ENCODE peak calls at places on chromosome 13, in six cellular contexts. One of them, this sample, is unnamed.
A peak's percentile ranks its signal among the peaks of the same experiment; 100 is the strongest.

GRCh38 chr13:73720216-73720840 is 413.9 kb downstream of the KLF12 start:
- DNase-seq in CD8-positive, alpha-beta T cell: no peak
- DNase-seq in cardiac muscle cell: no peak
- DNase-seq in AG04450: no peak
- DNase-seq in choroid plexus epithelial cell: peak; percentile 14
- DNase-seq in cardiac fibroblast: peak; percentile 35
- DNase-seq in this sample: peak; percentile 16

GRCh38 chr13:110498327-110498726 is 63.2 kb downstream of the RAB20 start:
- DNase-seq in choroid plexus epithelial cell: no peak
- DNase-seq in CD8-positive, alpha-beta T cell: no peak
- DNase-seq in cardiac fibroblast: peak; percentile 20
- DNase-seq in AG04450: no peak
- DNase-seq in cardiac muscle cell: no peak
- DNase-seq in this sample: no peak

GRCh38 chr13:51451467-51452390 is 1.1 kb downstream of the INTS6 start:
- DNase-seq in cardiac muscle cell: peak; percentile 84
- DNase-seq in cardiac fibroblast: peak; percentile 71
- DNase-seq in choroid plexus epithelial cell: peak; percentile 80
- DNase-seq in CD8-positive, alpha-beta T cell: peak; percentile 76
- DNase-seq in AG04450: no peak
- DNase-seq in this sample: no peak

GRCh38 chr13:114146629-114147028 is 14.2 kb upstream of the RASA3 start:
- DNase-seq in CD8-positive, alpha-beta T cell: no peak
- DNase-seq in cardiac fibroblast: no peak
- DNase-seq in AG04450: no peak
- DNase-seq in cardiac muscle cell: peak; percentile 45
- DNase-seq in choroid plexus epithelial cell: peak; percentile 26
- DNase-seq in this sample: no peak

GRCh38 chr13:26382843-26383242 is 128.9 kb downstream of the CDK8 start:
- DNase-seq in cardiac muscle cell: no peak
- DNase-seq in choroid plexus epithelial cell: no peak
- DNase-seq in CD8-positive, alpha-beta T cell: no peak
- DNase-seq in cardiac fibroblast: no peak
- DNase-seq in AG04450: no peak
- DNase-seq in this sample: no peak

GRCh38 chr13:78190296-78190695 is 271.7 kb upstream of the EDNRB start:
- DNase-seq in choroid plexus epithelial cell: no peak
- DNase-seq in AG04450: no peak
- DNase-seq in CD8-positive, alpha-beta T cell: no peak
- DNase-seq in cardiac fibroblast: no peak
- DNase-seq in cardiac muscle cell: no peak
- DNase-seq in this sample: no peak

GRCh38 chr13:98880673-98881072 is 97.2 kb downstream of the DOCK9 start:
- DNase-seq in cardiac muscle cell: no peak
- DNase-seq in choroid plexus epithelial cell: no peak
- DNase-seq in cardiac fibroblast: no peak
- DNase-seq in CD8-positive, alpha-beta T cell: no peak
- DNase-seq in AG04450: no peak
- DNase-seq in this sample: no peak

GRCh38 chr13:25037057-25037813 is 58.7 kb upstream of the PABPC3 start:
- DNase-seq in choroid plexus epithelial cell: peak; percentile 85
- DNase-seq in AG04450: peak; percentile 23
- DNase-seq in CD8-positive, alpha-beta T cell: peak; percentile 42
- DNase-seq in cardiac fibroblast: peak; percentile 76
- DNase-seq in cardiac muscle cell: peak; percentile 76
- DNase-seq in this sample: peak; percentile 9

GRCh38 chr13:42746846-42747245 is 34.5 kb upstream of the FAM216B start:
- DNase-seq in cardiac fibroblast: peak; percentile 52
- DNase-seq in cardiac muscle cell: no peak
- DNase-seq in choroid plexus epithelial cell: peak; percentile 41
- DNase-seq in CD8-positive, alpha-beta T cell: no peak
- DNase-seq in AG04450: no peak
- DNase-seq in this sample: no peak

GRCh38 chr13:109778102-109778542 is 8.3 kb downstream of the IRS2 start:
- DNase-seq in AG04450: no peak
- DNase-seq in choroid plexus epithelial cell: peak; percentile 66
- DNase-seq in cardiac muscle cell: no peak
- DNase-seq in cardiac fibroblast: peak; percentile 57
- DNase-seq in CD8-positive, alpha-beta T cell: no peak
- DNase-seq in this sample: no peak

GRCh38 chr13:72864142-72865035 is 82.5 kb downstream of the PIBF1 start:
- DNase-seq in cardiac muscle cell: no peak
- DNase-seq in choroid plexus epithelial cell: peak; percentile 22
- DNase-seq in CD8-positive, alpha-beta T cell: no peak
- DNase-seq in cardiac fibroblast: peak; percentile 15
- DNase-seq in AG04450: peak; percentile 15
- DNase-seq in this sample: no peak

GRCh38 chr13:26949701-26950345 is 189.2 kb upstream of the GPR12 start:
- DNase-seq in CD8-positive, alpha-beta T cell: no peak
- DNase-seq in choroid plexus epithelial cell: no peak
- DNase-seq in cardiac muscle cell: no peak
- DNase-seq in AG04450: no peak
- DNase-seq in cardiac fibroblast: no peak
- DNase-seq in this sample: no peak

GRCh38 chr13:35475131-35475959 is 1.1 kb downstream of the MAB21L1 start:
- DNase-seq in cardiac fibroblast: peak; percentile 34
- DNase-seq in cardiac muscle cell: peak; percentile 39
- DNase-seq in choroid plexus epithelial cell: peak; percentile 29
- DNase-seq in AG04450: no peak
- DNase-seq in CD8-positive, alpha-beta T cell: no peak
- DNase-seq in this sample: no peak

GRCh38 chr13:88263808-88264207 is 592.6 kb downstream of the SLITRK5 start:
- DNase-seq in choroid plexus epithelial cell: no peak
- DNase-seq in cardiac muscle cell: no peak
- DNase-seq in CD8-positive, alpha-beta T cell: no peak
- DNase-seq in cardiac fibroblast: no peak
- DNase-seq in AG04450: no peak
- DNase-seq in this sample: no peak

GRCh38 chr13:91930687-91931086 is 532.3 kb downstream of the GPC5 start:
- DNase-seq in AG04450: no peak
- DNase-seq in cardiac fibroblast: no peak
- DNase-seq in choroid plexus epithelial cell: no peak
- DNase-seq in CD8-positive, alpha-beta T cell: no peak
- DNase-seq in cardiac muscle cell: no peak
- DNase-seq in this sample: no peak
- TF ChIP-seq CTCF in AG04450: no peak
- TF ChIP-seq CTCF in cardiac fibroblast: no peak
- TF ChIP-seq CTCF in choroid plexus epithelial cell: no peak
- TF ChIP-seq CTCF in CD8-positive, alpha-beta T cell: no peak
- TF ChIP-seq CTCF in cardiac muscle cell: no peak
- TF ChIP-seq CTCF in this sample: no peak

DNA sequence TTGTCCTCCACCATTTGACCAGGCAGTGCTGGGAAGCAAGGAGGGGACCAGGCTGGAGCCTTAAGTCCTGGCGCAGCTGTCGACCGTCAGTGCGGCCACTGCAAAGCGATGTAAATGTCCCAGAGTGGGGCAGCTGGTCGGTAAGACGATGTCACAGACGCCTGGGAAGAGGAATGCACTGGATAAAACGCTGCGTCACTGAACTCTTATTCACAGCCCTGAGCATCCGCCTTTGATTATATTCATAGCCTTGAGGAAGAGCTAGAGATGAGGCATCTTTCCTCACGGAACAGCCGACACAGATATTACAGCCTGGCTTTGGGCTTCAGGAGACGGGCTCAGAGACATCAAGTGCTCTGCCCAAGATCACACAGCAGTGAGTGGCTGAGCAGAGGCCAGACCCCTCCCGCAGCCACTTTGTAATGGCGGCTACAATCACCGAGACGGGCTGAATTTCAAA is 17.6 kb upstream of the TUBGCP3 start:
- DNase-seq in choroid plexus epithelial cell: no peak
- DNase-seq in cardiac fibroblast: no peak
- DNase-seq in AG04450: no peak
- DNase-seq in cardiac muscle cell: no peak
- DNase-seq in CD8-positive, alpha-beta T cell: no peak
- DNase-seq in this sample: no peak
- H3K4me3 ChIP-seq in choroid plexus epithelial cell: peak overlapping the region; percentile 63
- H3K4me3 ChIP-seq in cardiac fibroblast: peak overlapping the region; percentile 52
- H3K4me3 ChIP-seq in AG04450: peak overlapping the region; percentile 66
- H3K4me3 ChIP-seq in cardiac muscle cell: peak overlapping the region; percentile 42
- H3K4me3 ChIP-seq in CD8-positive, alpha-beta T cell: peak overlapping the region; percentile 53
- H3K4me3 ChIP-seq in this sample: peak overlapping the region; percentile 51

GRCh38 chr13:58476176-58476575 is 844.6 kb downstream of the PCDH17 start:
- DNase-seq in choroid plexus epithelial cell: no peak
- DNase-seq in CD8-positive, alpha-beta T cell: no peak
- DNase-seq in cardiac muscle cell: no peak
- DNase-seq in cardiac fibroblast: no peak
- DNase-seq in AG04450: no peak
- DNase-seq in this sample: no peak

GRCh38 chr13:58478858-58479257 is 847.3 kb downstream of the PCDH17 start:
- DNase-seq in cardiac fibroblast: no peak
- DNase-seq in AG04450: no peak
- DNase-seq in choroid plexus epithelial cell: no peak
- DNase-seq in cardiac muscle cell: no peak
- DNase-seq in CD8-positive, alpha-beta T cell: no peak
- DNase-seq in this sample: no peak

GRCh38 chr13:58480011-58480410 is 848.5 kb downstream of the PCDH17 start:
- DNase-seq in cardiac muscle cell: no peak
- DNase-seq in AG04450: no peak
- DNase-seq in choroid plexus epithelial cell: no peak
- DNase-seq in CD8-positive, alpha-beta T cell: no peak
- DNase-seq in cardiac fibroblast: no peak
- DNase-seq in this sample: no peak
- TF ChIP-seq CTCF in cardiac muscle cell: no peak
- TF ChIP-seq CTCF in AG04450: no peak
- TF ChIP-seq CTCF in choroid plexus epithelial cell: no peak
- TF ChIP-seq CTCF in CD8-positive, alpha-beta T cell: no peak
- TF ChIP-seq CTCF in cardiac fibroblast: no peak
- TF ChIP-seq CTCF in this sample: no peak

GRCh38 chr13:67140006-67140405 is 90.1 kb downstream of the PCDH9 start:
- DNase-seq in AG04450: no peak
- DNase-seq in choroid plexus epithelial cell: no peak
- DNase-seq in cardiac fibroblast: no peak
- DNase-seq in CD8-positive, alpha-beta T cell: no peak
- DNase-seq in cardiac muscle cell: no peak
- DNase-seq in this sample: peak; percentile 26

GRCh38 chr13:67138937-67139336 is 91.2 kb downstream of the PCDH9 start:
- DNase-seq in cardiac muscle cell: no peak
- DNase-seq in AG04450: no peak
- DNase-seq in choroid plexus epithelial cell: no peak
- DNase-seq in cardiac fibroblast: no peak
- DNase-seq in CD8-positive, alpha-beta T cell: no peak
- DNase-seq in this sample: no peak

GRCh38 chr13:67137044-67137735 is 92.9 kb downstream of the PCDH9 start:
- DNase-seq in cardiac muscle cell: no peak
- DNase-seq in cardiac fibroblast: peak; percentile 69
- DNase-seq in choroid plexus epithelial cell: peak; percentile 71
- DNase-seq in CD8-positive, alpha-beta T cell: no peak
- DNase-seq in AG04450: no peak
- DNase-seq in this sample: no peak

GRCh38 chr13:67136157-67136556 is 94.0 kb downstream of the PCDH9 start:
- DNase-seq in CD8-positive, alpha-beta T cell: no peak
- DNase-seq in AG04450: no peak
- DNase-seq in cardiac fibroblast: peak; percentile 52
- DNase-seq in choroid plexus epithelial cell: peak; percentile 4
- DNase-seq in cardiac muscle cell: peak; percentile 48
- DNase-seq in this sample: no peak

DNA sequence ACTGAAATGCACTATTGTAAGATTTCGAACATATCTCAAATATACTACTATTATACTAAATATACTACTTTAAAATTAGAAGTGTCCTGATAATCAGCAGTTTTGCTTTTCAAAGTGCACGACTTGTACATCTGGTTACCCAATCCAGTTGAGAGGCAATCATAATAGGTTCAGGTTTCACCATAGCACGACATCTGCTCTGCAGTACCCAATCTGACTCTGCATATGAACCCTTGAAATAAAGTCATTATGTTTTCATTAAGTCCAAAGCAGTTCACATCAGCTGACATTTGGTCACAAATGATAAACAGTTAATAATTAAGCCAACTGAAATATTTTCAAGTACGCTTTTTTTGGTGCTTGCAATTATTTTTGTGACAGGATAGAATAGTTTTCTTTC is 90.6 kb downstream of the PCDH9 start:
- DNase-seq in choroid plexus epithelial cell: peak; percentile 28
- DNase-seq in cardiac muscle cell: no peak
- DNase-seq in CD8-positive, alpha-beta T cell: no peak
- DNase-seq in AG04450: no peak
- DNase-seq in cardiac fibroblast: no peak
- DNase-seq in this sample: no peak
- H3K4me3 ChIP-seq in choroid plexus epithelial cell: no peak overlapping the region
- H3K4me3 ChIP-seq in cardiac muscle cell: no peak overlapping the region
- H3K4me3 ChIP-seq in CD8-positive, alpha-beta T cell: no peak overlapping the region
- H3K4me3 ChIP-seq in AG04450: no peak overlapping the region
- H3K4me3 ChIP-seq in cardiac fibroblast: no peak overlapping the region
- H3K4me3 ChIP-seq in this sample: no peak overlapping the region

GRCh38 chr13:38046049-38046376 is 176.4 kb upstream of the TRPC4 start:
- DNase-seq in choroid plexus epithelial cell: no peak
- DNase-seq in cardiac fibroblast: no peak
- DNase-seq in CD8-positive, alpha-beta T cell: no peak
- DNase-seq in cardiac muscle cell: no peak
- DNase-seq in AG04450: no peak
- DNase-seq in this sample: no peak

GRCh38 chr13:38042771-38043170 is 173.2 kb upstream of the TRPC4 start:
- DNase-seq in choroid plexus epithelial cell: peak; percentile 32
- DNase-seq in AG04450: no peak
- DNase-seq in cardiac fibroblast: peak; percentile 42
- DNase-seq in cardiac muscle cell: no peak
- DNase-seq in CD8-positive, alpha-beta T cell: no peak
- DNase-seq in this sample: no peak

GRCh38 chr13:38045278-38046048 is 175.9 kb upstream of the TRPC4 start:
- DNase-seq in CD8-positive, alpha-beta T cell: no peak
- DNase-seq in AG04450: no peak
- DNase-seq in choroid plexus epithelial cell: peak; percentile 79
- DNase-seq in cardiac fibroblast: peak; percentile 69
- DNase-seq in cardiac muscle cell: peak; percentile 23
- DNase-seq in this sample: no peak

DNA sequence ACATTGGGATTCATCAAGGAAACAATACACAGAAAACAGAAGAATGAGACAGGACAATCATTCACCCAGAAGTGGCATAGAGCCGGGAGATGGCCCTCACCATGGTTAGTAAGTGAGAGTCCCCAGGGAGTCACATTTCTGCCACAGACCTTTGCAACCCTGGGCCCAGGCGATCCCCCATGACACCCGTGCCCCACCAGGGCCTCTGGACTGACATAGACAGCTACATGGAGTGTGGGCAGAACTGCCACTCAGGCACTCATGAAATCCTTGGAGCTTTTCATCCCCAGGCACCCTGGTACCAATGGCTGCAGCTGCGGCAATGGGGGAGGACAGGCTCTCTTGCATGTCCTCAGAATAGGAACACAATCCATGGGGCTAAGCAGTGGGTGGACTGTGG is 174.5 kb upstream of the TRPC4 start:
- DNase-seq in cardiac muscle cell: no peak
- DNase-seq in AG04450: no peak
- DNase-seq in cardiac fibroblast: no peak
- DNase-seq in choroid plexus epithelial cell: no peak
- DNase-seq in CD8-positive, alpha-beta T cell: no peak
- DNase-seq in this sample: no peak
- TF ChIP-seq CTCF in cardiac muscle cell: no peak
- TF ChIP-seq CTCF in AG04450: no peak
- TF ChIP-seq CTCF in cardiac fibroblast: no peak
- TF ChIP-seq CTCF in choroid plexus epithelial cell: no peak
- TF ChIP-seq CTCF in CD8-positive, alpha-beta T cell: no peak
- TF ChIP-seq CTCF in this sample: no peak